ENCODE peak calls at places on chromosomes 5 and 9, in five cellular contexts. M is WTC11, P is nephron progenitor cell, I is endodermal cell, D is adrenal gland. R is an unnamed sample.

GRCh38 chr9:93354451-93354850 is 97.0 kb upstream of the FAM120A start:
- DNase-seq in M (no peak), P (no peak), I (no peak), D (no peak), R (no peak)

GRCh38 chr9:135039916-135040645 is 47.4 kb upstream of the OLFM1 start:
- DNase-seq in M (no peak), P (no peak), I (no peak), D (no peak), R (no peak)

GRCh38 chr5:96229173-96229572 is 203.9 kb downstream of the PCSK1 start:
- DNase-seq in M (no peak), P (no peak), I (no peak), D (no peak), R (no peak)

GRCh38 chr9:82797539-82797938 is 265.4 kb downstream of the RASEF start:
- DNase-seq in M (no peak), P (peak; percentile 12), I (peak; percentile 64), D (no peak), R (no peak)

GRCh38 chr5:137071941-137072340 is 427.2 kb downstream of the SPOCK1 start:
- DNase-seq in M (no peak), P (no peak), I (no peak), D (no peak), R (no peak)

GRCh38 chr9:115952667-115953316 is 200.8 kb upstream of the PAPPA start:
- DNase-seq in M (no peak), P (no peak), I (no peak), D (no peak), R (no peak)

GRCh38 chr9:21993893-21994525 is at the start of gene CDKN2A:
- DNase-seq in M (peak; percentile 50), P (peak; percentile 59), I (peak; percentile 84), D (peak; percentile 50), R (peak; percentile 42)

GRCh38 chr5:166856771-166857170 is 1434.7 kb upstream of the WWC1 start:
- DNase-seq in M (no peak), P (no peak), I (no peak), D (no peak), R (no peak)

GRCh38 chr5:82222597-82223574 is 55.3 kb downstream of the RPS23 start:
- DNase-seq in M (no peak), P (no peak), I (no peak), D (no peak), R (no peak)

GRCh38 chr5:96816430-96816939 is 8.7 kb upstream of the ERAP1 start:
- DNase-seq in M (peak; percentile 14), P (no peak), I (no peak), D (no peak), R (no peak)

GRCh38 chr9:113278840-113279239 is 3.4 kb downstream of the PRPF4 start:
- DNase-seq in M (no peak), P (no peak), I (no peak), D (no peak), R (no peak)

GRCh38 chr5:142549834-142550233 is 136.1 kb downstream of the FGF1 start:
- DNase-seq in M (no peak), P (no peak), I (no peak), D (no peak), R (no peak)

GRCh38 chr9:18390393-18390792 is 83.6 kb upstream of the ADAMTSL1 start:
- DNase-seq in M (no peak), P (no peak), I (no peak), D (no peak), R (no peak)

GRCh38 chr5:76953551-76954382 is 922 bp downstream of the CRHBP start:
- DNase-seq in M (peak; percentile 55), P (peak; percentile 64), I (peak; percentile 79), D (peak; percentile 20), R (peak; percentile 40)

DNA sequence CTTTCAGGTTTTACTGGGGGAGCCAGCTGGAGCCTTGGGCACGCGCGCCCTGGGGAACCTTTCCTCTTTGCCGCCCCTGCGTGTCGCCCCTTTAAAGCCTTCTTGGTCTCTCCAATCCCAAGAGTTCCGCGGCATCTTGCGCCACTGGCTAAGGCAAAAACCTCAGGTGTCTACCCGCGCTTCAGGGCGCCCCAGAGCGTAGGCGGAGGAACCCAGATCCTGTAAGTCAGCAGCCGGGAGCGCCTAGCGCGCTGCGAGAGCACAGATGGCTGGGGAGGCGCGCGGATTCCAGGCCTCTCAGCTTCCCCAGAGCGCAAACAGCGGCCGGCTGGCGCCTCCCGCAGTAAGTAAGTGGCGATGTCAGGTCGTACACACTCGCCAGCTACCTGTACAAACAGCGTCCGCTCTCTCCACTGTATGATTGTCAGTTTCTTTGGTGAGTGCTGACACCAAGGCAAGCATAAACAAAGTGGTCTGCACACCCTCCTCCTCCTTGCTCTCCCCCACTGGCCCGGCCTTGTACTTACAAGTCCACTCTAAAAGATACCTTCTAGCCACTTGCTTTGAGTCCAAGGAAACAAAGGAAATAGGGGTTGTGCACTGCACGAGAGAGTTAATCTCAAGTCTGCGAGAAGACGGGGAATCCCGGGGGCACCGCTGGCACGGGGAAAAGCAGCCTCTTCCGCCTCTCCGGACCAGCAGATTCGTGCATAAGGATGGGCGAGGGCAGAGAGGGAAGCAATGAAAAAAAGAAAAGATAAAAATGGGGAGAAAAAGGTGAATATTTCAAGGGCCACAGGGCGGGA is 2.9 kb downstream of the HTR1A start:
- DNase-seq in M (peak; percentile 89), P (peak; percentile 67), I (peak; percentile 95), D (no peak), R (peak; percentile 77)
- TF ChIP-seq CTCF in M (peak; percentile 31), P (peak; percentile 49), I (peak; percentile 92), D (no peak), R (peak; percentile 28)

GRCh38 chr5:14581891-14582796 is 552 bp downstream of the OTULINL start:
- DNase-seq in M (peak; percentile 67), P (peak; percentile 53), I (peak; percentile 89), D (peak; percentile 38), R (peak; percentile 65)
- TF ChIP-seq CTCF in M (no peak), P (no peak), I (peak; percentile 68), D (peak; percentile 38), R (no peak)

GRCh38 chr9:127918201-127919107 is 1.6 kb upstream of the ST6GALNAC4 start:
- DNase-seq in M (peak; percentile 55), P (no peak), I (peak; percentile 79), D (no peak), R (no peak)
- TF ChIP-seq CTCF in M (no peak), P (peak; percentile 8), I (peak; percentile 62), D (no peak), R (no peak)

GRCh38 chr5:159209438-159210305 is at the start of gene RNF145:
- DNase-seq in M (peak; percentile 53), P (peak; percentile 84), I (peak; percentile 87), D (peak; percentile 86), R (peak; percentile 76)
- TF ChIP-seq CTCF in M (no peak), P (no peak), I (no peak), D (no peak), R (no peak)

GRCh38 chr5:6788956-6789649 is 75.9 kb downstream of the TENT4A start:
- DNase-seq in M (no peak), P (no peak), I (peak; percentile 66), D (no peak), R (no peak)
- TF ChIP-seq CTCF in M (no peak), P (no peak), I (peak; percentile 76), D (no peak), R (no peak)

GRCh38 chr5:175868996-175869638 is 2.3 kb upstream of the CPLX2 start:
- DNase-seq in M (no peak), P (no peak), I (no peak), D (no peak), R (no peak)

GRCh38 chr5:175873090-175873454 is 1.7 kb downstream of the CPLX2 start:
- DNase-seq in M (peak; percentile 84), P (peak; percentile 71), I (peak; percentile 90), D (peak; percentile 40), R (peak; percentile 76)

GRCh38 chr5:175872287-175873089 is 1.1 kb downstream of the CPLX2 start:
- DNase-seq in M (peak; percentile 54), P (peak; percentile 28), I (peak; percentile 70), D (no peak), R (peak; percentile 13)

GRCh38 chr5:175868348-175868723 is 3.0 kb upstream of the CPLX2 start:
- DNase-seq in M (no peak), P (no peak), I (no peak), D (no peak), R (no peak)

DNA sequence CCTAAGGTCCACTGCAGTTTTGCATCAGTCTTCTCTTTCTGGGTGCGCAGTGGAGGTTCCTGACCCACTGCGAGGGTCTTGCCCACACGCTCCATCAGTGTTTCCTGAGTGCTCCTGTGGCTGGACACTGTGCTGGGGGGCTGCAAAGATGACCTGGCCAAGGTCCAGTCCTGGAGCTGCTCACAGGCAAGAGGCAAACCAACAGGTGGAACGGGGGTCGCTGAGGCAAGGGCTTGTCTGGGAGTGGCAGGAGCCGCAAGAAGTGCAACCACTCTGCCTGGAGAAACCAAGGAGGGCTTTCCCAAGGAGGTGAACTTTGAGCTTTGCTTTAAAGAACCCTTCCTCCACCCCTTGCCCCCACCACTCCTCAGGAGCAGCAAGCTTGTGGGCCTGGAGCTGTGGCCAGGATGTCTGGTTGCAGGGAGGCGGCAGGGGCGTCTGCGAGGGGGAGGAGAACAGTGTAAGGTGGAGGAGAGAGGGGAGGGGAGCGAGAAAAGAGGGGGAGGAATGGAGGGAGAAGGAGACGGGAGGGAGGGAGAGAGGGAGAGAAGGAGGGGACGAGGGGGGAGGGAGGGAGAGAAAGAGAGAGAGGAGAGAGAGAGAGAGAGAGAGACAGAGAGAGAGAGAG is 444 bp upstream of the CPLX2 start:
- DNase-seq in M (no peak), P (no peak), I (no peak), D (no peak), R (no peak)
- TF ChIP-seq CTCF in M (no peak), P (no peak), I (no peak), D (no peak), R (no peak)

DNA sequence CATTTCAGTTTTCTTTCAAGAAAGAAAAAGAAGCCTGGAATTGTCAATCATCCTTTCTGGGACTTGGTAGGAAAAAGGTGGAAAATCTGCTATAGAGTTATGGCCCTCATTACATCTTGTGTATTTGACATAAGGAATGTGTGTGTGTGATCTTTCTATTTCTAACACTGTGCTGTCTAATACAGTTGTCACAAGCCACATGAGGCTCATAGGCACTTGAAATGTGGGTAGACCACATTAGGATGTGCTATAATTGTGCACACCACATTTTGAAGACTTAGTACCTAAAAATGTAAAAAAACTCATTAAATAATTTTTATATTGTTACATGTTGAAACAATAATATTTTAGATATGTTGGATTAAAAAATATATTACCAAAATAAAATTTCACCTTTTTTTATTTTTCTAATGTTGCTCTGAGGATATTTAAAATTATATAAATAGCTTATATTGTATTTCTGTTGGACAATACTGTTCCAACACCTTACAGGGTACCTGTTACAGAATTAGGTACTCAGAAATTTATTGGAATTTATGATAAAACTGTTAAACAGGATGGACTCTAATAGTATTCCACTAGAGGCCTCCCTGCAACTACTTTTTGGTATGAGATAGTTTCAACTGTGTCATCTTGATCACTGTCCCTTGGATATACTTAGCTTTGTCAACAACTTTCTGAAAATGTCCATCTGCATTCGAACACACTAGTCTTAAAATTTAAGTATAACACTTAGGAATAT is 18.4 kb downstream of the MSANTD3 start:
- DNase-seq in M (no peak), P (no peak), I (no peak), D (no peak), R (no peak)
- TF ChIP-seq CTCF in M (no peak), P (no peak), I (no peak), D (no peak), R (no peak)